ENCODE peak calls at places on chromosomes 7 and 10, in nine cellular contexts. J, O, I, Y, V, W, G, X and C are unnamed samples.

GRCh38 chr7:117401293-117402002 is 25.8 kb downstream of the ASZ1 start:
- DNase-seq in I (no peak), X (no peak), Y (peak; percentile 18), J (no peak), G (no peak), O (no peak), V (no peak), W (peak; percentile 14), C (no peak)

GRCh38 chr7:115679976-115680375 is 350.6 kb downstream of the TFEC start:
- DNase-seq in W (peak; percentile 68), O (peak; percentile 38), X (no peak), V (no peak), I (no peak), G (peak; percentile 49), J (peak; percentile 56), Y (peak; percentile 59), C (no peak)

GRCh38 chr7:37665352-37666022 is 18.1 kb upstream of the GPR141 start:
- DNase-seq in O (no peak), J (no peak), I (no peak), G (no peak), W (no peak), V (no peak), X (no peak), Y (no peak), C (no peak)

GRCh38 chr7:123580406-123581161 is 21.0 kb upstream of the ASB15 start:
- DNase-seq in X (no peak), W (peak; percentile 70), Y (peak; percentile 42), O (peak; percentile 35), J (peak; percentile 22), V (no peak), I (no peak), G (peak; percentile 56), C (no peak)

GRCh38 chr10:101301111-101301731 is 52.7 kb upstream of the BTRC start:
- DNase-seq in I (no peak), X (peak; percentile 13), W (peak; percentile 25), G (no peak), O (peak; percentile 63), Y (peak; percentile 44), V (peak; percentile 21), J (peak; percentile 28), C (no peak)

GRCh38 chr7:54837167-54837566 is 78.2 kb upstream of the SEC61G start:
- DNase-seq in X (no peak), I (no peak), W (peak; percentile 49), Y (no peak), J (no peak), G (no peak), V (no peak), O (no peak), C (no peak)

GRCh38 chr7:1120791-1121190 is 32.9 kb downstream of the GPER1 start:
- DNase-seq in J (no peak), G (no peak), V (no peak), X (no peak), I (peak; percentile 14), W (no peak), O (no peak), Y (no peak), C (no peak)

GRCh38 chr7:21944616-21945373 is 904 bp downstream of the CDCA7L start:
- DNase-seq in W (no peak), Y (peak; percentile 5), I (peak; percentile 84), J (peak; percentile 83), O (peak; percentile 51), X (no peak), V (peak; percentile 36), G (peak; percentile 52), C (no peak)

GRCh38 chr7:107538001-107538400 is 25.7 kb downstream of the COG5 start:
- DNase-seq in Y (no peak), I (no peak), W (no peak), V (no peak), X (no peak), O (no peak), J (peak; percentile 45), G (no peak), C (no peak)

GRCh38 chr7:90720970-90721768 is 125.0 kb downstream of the CDK14 start:
- DNase-seq in V (no peak), O (no peak), G (peak; percentile 79), X (no peak), J (peak; percentile 61), W (peak; percentile 92), Y (peak; percentile 72), I (no peak), C (peak; percentile 61)

GRCh38 chr10:6729071-6729773 is 149.1 kb upstream of the PRKCQ start:
- DNase-seq in O (no peak), G (peak; percentile 48), W (peak; percentile 91), X (no peak), Y (peak; percentile 82), I (no peak), J (no peak), V (no peak), C (peak; percentile 73)

GRCh38 chr10:76299501-76299900 is 868.1 kb downstream of the LRMDA start:
- DNase-seq in X (no peak), J (no peak), Y (no peak), W (no peak), V (no peak), G (no peak), I (no peak), O (no peak), C (no peak)

GRCh38 chr7:154640266-154640865 is 362.6 kb downstream of the PAXIP1 start:
- DNase-seq in I (no peak), Y (no peak), O (no peak), J (no peak), V (no peak), W (no peak), X (no peak), G (no peak), C (no peak)

GRCh38 chr7:150401424-150401790 is 22.3 kb downstream of the ZNF775 start:
- DNase-seq in W (no peak), V (no peak), I (no peak), J (no peak), G (no peak), O (no peak), Y (no peak), X (no peak), C (no peak)

GRCh38 chr10:77857272-77857671 is 69.3 kb downstream of the DLG5 start:
- DNase-seq in G (no peak), O (no peak), V (no peak), J (no peak), I (peak; percentile 77), Y (no peak), X (no peak), W (no peak), C (no peak)
- H3K4me3 ChIP-seq in G (no peak overlapping the region), O (no peak overlapping the region), V (no peak overlapping the region), J (no peak overlapping the region), I (no peak overlapping the region), Y (no peak overlapping the region), X (no peak overlapping the region), W (no peak overlapping the region), C (no peak overlapping the region)

GRCh38 chr7:15168489-15168888 is 265.9 kb upstream of the DGKB start:
- DNase-seq in J (no peak), I (no peak), Y (no peak), G (no peak), O (no peak), V (no peak), X (no peak), W (no peak), C (no peak)
- TF ChIP-seq CTCF in J (no peak), I (no peak), Y (no peak), G (no peak), O (no peak), V (no peak), X (no peak), W (no peak), C (peak; percentile 39)

DNA sequence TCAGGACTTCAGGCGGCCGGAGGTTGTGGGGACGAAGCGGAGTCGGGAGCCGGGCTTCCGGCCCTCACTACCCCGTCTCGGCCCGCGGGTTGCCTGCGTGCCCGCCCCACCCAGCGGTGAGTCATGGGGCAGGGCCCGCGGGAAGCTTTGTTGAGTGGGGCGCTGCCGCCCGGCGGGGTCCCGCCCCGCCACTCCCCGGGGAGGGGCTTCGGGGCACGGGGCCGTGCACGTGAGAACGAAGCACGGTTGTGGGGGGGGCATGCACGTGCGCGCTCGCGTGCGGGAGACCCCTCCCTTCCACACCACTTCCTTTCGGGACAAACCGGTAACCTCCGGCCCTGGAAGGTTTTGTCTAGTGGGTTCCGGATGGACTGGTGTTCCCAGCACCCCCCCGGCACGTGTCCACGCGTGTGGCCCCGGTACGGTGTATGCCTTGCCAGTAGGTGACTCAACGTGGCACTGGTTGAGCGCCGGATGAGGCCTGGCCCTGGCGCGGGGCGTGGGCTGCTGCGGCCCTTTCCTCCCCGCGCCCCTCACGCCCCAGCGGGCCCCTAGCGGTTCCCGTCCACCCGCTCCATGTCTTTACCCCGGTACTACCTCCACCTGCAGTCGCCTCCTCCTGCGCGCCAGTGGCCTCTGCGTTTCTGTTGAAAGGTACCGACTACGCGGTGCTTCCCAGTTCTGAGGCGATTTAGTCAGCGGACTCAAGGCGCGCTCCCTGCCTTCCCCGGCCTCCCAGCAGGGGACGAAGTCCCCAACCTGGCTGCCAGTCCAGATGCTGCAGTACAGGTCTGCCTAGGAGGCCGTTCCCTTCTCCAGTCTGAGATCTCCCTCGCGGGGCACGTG is 3.1 kb downstream of the ADIRF start:
- DNase-seq in G (peak; percentile 89), O (peak; percentile 88), J (peak; percentile 92), V (peak; percentile 91), W (peak; percentile 85), X (peak; percentile 72), Y (peak; percentile 85), I (peak; percentile 91), C (no peak)
- H3K4me3 ChIP-seq in G (peak overlapping the region; percentile 61), O (peak overlapping the region; percentile 70), J (peak overlapping the region; percentile 39), V (peak overlapping the region; percentile 61), W (peak overlapping the region; percentile 73), X (peak overlapping the region; percentile 70), Y (peak overlapping the region; percentile 75), I (peak overlapping the region; percentile 74), C (peak overlapping the region; percentile 73)

GRCh38 chr10:63169063-63169462 is 35.9 kb downstream of the NRBF2 start:
- DNase-seq in Y (no peak), W (no peak), I (no peak), X (no peak), V (no peak), G (no peak), O (no peak), J (no peak), C (no peak)

GRCh38 chr10:63165249-63165648 is 32.1 kb downstream of the NRBF2 start:
- DNase-seq in V (no peak), Y (no peak), J (no peak), X (no peak), G (no peak), O (no peak), W (no peak), I (no peak), C (no peak)

GRCh38 chr10:63169624-63170023 is 36.5 kb downstream of the NRBF2 start:
- DNase-seq in I (no peak), O (no peak), W (no peak), Y (no peak), X (no peak), G (no peak), J (no peak), V (no peak), C (no peak)

GRCh38 chr10:63164045-63164722 is 31.1 kb downstream of the NRBF2 start:
- DNase-seq in O (no peak), V (no peak), G (no peak), J (no peak), I (no peak), X (no peak), Y (peak; percentile 44), W (peak; percentile 73), C (no peak)

DNA sequence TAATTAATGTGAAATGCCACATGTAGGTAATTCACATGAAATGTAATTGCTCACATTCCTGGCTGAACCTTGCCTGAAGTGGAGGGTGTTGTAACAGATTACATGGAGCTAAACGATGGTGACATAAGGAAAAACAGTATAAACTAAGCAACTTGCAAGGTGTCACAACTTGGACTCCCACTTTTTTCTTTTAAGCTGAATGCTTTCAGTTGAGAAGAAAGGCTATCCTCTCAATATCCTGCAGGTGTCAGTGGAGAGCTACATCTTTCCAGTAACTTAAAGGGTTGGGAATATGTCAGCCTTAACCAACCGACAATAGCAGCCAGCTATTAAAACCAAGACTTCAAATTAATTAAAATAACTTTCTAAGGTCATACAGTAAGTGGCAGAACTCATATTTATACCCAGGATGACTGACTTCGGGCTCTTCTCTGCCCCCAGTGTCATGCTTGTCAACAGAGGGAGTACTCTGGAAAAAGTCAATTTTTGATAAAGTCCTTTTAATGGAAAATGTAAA is 33.7 kb downstream of the NRBF2 start:
- DNase-seq in G (peak; percentile 82), I (no peak), O (peak; percentile 64), W (peak; percentile 91), J (peak; percentile 27), X (peak; percentile 65), Y (peak; percentile 85), V (peak; percentile 17), C (peak; percentile 31)
- TF ChIP-seq CTCF in G (peak; percentile 82), I (peak; percentile 75), O (peak; percentile 71), W (peak; percentile 89), J (peak; percentile 80), X (peak; percentile 92), Y (peak; percentile 82), V (peak; percentile 83), C (peak; percentile 84)